ENCODE peak calls at places on chromosomes 1 and 21, in seven cellular contexts. One of them, this sample, is unnamed.

GRCh38 chr1:67880056-67880601 is 46.9 kb upstream of the GNG12 start:
- DNase-seq in non-pigmented ciliary epithelial cell: peak; percentile 66
- DNase-seq in stromal cell of bone marrow: peak; percentile 29
- DNase-seq in OCI-LY7: no peak
- DNase-seq in stimulated activated CD4-positive, alpha-beta T cell treated with anti-CD3 and anti-CD28 coated beads, TNF-alpha, amount 100 ng/mL, for 1 hour: no peak
- DNase-seq in naive thymus-derived CD8-positive, alpha-beta T cell: no peak
- DNase-seq in activated CD4-positive, alpha-beta T cell treated with anti-CD3 and anti-CD28 coated beads, Interleukin-2, amount 50 U/mL, for 24 hours: no peak
- DNase-seq in this sample: peak; percentile 52

GRCh38 chr1:68158837-68159236 is 73.5 kb downstream of the WLS start:
- DNase-seq in stimulated activated CD4-positive, alpha-beta T cell treated with anti-CD3 and anti-CD28 coated beads, TNF-alpha, amount 100 ng/mL, for 1 hour: no peak
- DNase-seq in activated CD4-positive, alpha-beta T cell treated with anti-CD3 and anti-CD28 coated beads, Interleukin-2, amount 50 U/mL, for 24 hours: no peak
- DNase-seq in OCI-LY7: no peak
- DNase-seq in non-pigmented ciliary epithelial cell: no peak
- DNase-seq in stromal cell of bone marrow: no peak
- DNase-seq in naive thymus-derived CD8-positive, alpha-beta T cell: no peak
- DNase-seq in this sample: no peak

GRCh38 chr21:45087022-45087823 is 12.8 kb downstream of the ADARB1 start:
- DNase-seq in OCI-LY7: no peak
- DNase-seq in stimulated activated CD4-positive, alpha-beta T cell treated with anti-CD3 and anti-CD28 coated beads, TNF-alpha, amount 100 ng/mL, for 1 hour: no peak
- DNase-seq in activated CD4-positive, alpha-beta T cell treated with anti-CD3 and anti-CD28 coated beads, Interleukin-2, amount 50 U/mL, for 24 hours: no peak
- DNase-seq in stromal cell of bone marrow: no peak
- DNase-seq in non-pigmented ciliary epithelial cell: no peak
- DNase-seq in naive thymus-derived CD8-positive, alpha-beta T cell: peak; percentile 42
- DNase-seq in this sample: no peak

GRCh38 chr1:191788551-191788950 is 369.7 kb upstream of the RGS18 start:
- DNase-seq in OCI-LY7: no peak
- DNase-seq in naive thymus-derived CD8-positive, alpha-beta T cell: no peak
- DNase-seq in activated CD4-positive, alpha-beta T cell treated with anti-CD3 and anti-CD28 coated beads, Interleukin-2, amount 50 U/mL, for 24 hours: no peak
- DNase-seq in stimulated activated CD4-positive, alpha-beta T cell treated with anti-CD3 and anti-CD28 coated beads, TNF-alpha, amount 100 ng/mL, for 1 hour: no peak
- DNase-seq in stromal cell of bone marrow: no peak
- DNase-seq in non-pigmented ciliary epithelial cell: no peak
- DNase-seq in this sample: no peak

GRCh38 chr1:1240822-1241587 is 5.5 kb downstream of the C1QTNF12 start:
- DNase-seq in non-pigmented ciliary epithelial cell: no peak
- DNase-seq in stimulated activated CD4-positive, alpha-beta T cell treated with anti-CD3 and anti-CD28 coated beads, TNF-alpha, amount 100 ng/mL, for 1 hour: no peak
- DNase-seq in naive thymus-derived CD8-positive, alpha-beta T cell: no peak
- DNase-seq in activated CD4-positive, alpha-beta T cell treated with anti-CD3 and anti-CD28 coated beads, Interleukin-2, amount 50 U/mL, for 24 hours: no peak
- DNase-seq in stromal cell of bone marrow: no peak
- DNase-seq in OCI-LY7: no peak
- DNase-seq in this sample: no peak

GRCh38 chr1:78339490-78339889 is 151.3 kb upstream of the PTGFR start:
- DNase-seq in OCI-LY7: no peak
- DNase-seq in stromal cell of bone marrow: peak; percentile 55
- DNase-seq in naive thymus-derived CD8-positive, alpha-beta T cell: no peak
- DNase-seq in activated CD4-positive, alpha-beta T cell treated with anti-CD3 and anti-CD28 coated beads, Interleukin-2, amount 50 U/mL, for 24 hours: no peak
- DNase-seq in non-pigmented ciliary epithelial cell: peak; percentile 36
- DNase-seq in stimulated activated CD4-positive, alpha-beta T cell treated with anti-CD3 and anti-CD28 coated beads, TNF-alpha, amount 100 ng/mL, for 1 hour: no peak
- DNase-seq in this sample: no peak

GRCh38 chr1:190615818-190616217 is 138.2 kb upstream of the BRINP3 start:
- DNase-seq in stimulated activated CD4-positive, alpha-beta T cell treated with anti-CD3 and anti-CD28 coated beads, TNF-alpha, amount 100 ng/mL, for 1 hour: no peak
- DNase-seq in naive thymus-derived CD8-positive, alpha-beta T cell: no peak
- DNase-seq in non-pigmented ciliary epithelial cell: no peak
- DNase-seq in activated CD4-positive, alpha-beta T cell treated with anti-CD3 and anti-CD28 coated beads, Interleukin-2, amount 50 U/mL, for 24 hours: no peak
- DNase-seq in OCI-LY7: peak; percentile 1
- DNase-seq in stromal cell of bone marrow: no peak
- DNase-seq in this sample: no peak

GRCh38 chr1:236861560-236862230 is 66.6 kb downstream of the MTR start:
- DNase-seq in naive thymus-derived CD8-positive, alpha-beta T cell: peak; percentile 78
- DNase-seq in stromal cell of bone marrow: no peak
- DNase-seq in activated CD4-positive, alpha-beta T cell treated with anti-CD3 and anti-CD28 coated beads, Interleukin-2, amount 50 U/mL, for 24 hours: no peak
- DNase-seq in OCI-LY7: no peak
- DNase-seq in stimulated activated CD4-positive, alpha-beta T cell treated with anti-CD3 and anti-CD28 coated beads, TNF-alpha, amount 100 ng/mL, for 1 hour: no peak
- DNase-seq in non-pigmented ciliary epithelial cell: no peak
- DNase-seq in this sample: no peak

GRCh38 chr1:31723828-31724359 is 20.1 kb upstream of the COL16A1 start:
- DNase-seq in activated CD4-positive, alpha-beta T cell treated with anti-CD3 and anti-CD28 coated beads, Interleukin-2, amount 50 U/mL, for 24 hours: no peak
- DNase-seq in OCI-LY7: peak; percentile 69
- DNase-seq in stromal cell of bone marrow: no peak
- DNase-seq in non-pigmented ciliary epithelial cell: no peak
- DNase-seq in stimulated activated CD4-positive, alpha-beta T cell treated with anti-CD3 and anti-CD28 coated beads, TNF-alpha, amount 100 ng/mL, for 1 hour: no peak
- DNase-seq in naive thymus-derived CD8-positive, alpha-beta T cell: peak; percentile 39
- DNase-seq in this sample: no peak

GRCh38 chr1:12087797-12088314 is 24.8 kb downstream of the TNFRSF8 start:
- DNase-seq in non-pigmented ciliary epithelial cell: no peak
- DNase-seq in naive thymus-derived CD8-positive, alpha-beta T cell: peak; percentile 45
- DNase-seq in stromal cell of bone marrow: no peak
- DNase-seq in stimulated activated CD4-positive, alpha-beta T cell treated with anti-CD3 and anti-CD28 coated beads, TNF-alpha, amount 100 ng/mL, for 1 hour: no peak
- DNase-seq in activated CD4-positive, alpha-beta T cell treated with anti-CD3 and anti-CD28 coated beads, Interleukin-2, amount 50 U/mL, for 24 hours: no peak
- DNase-seq in OCI-LY7: no peak
- DNase-seq in this sample: no peak

GRCh38 chr1:168830562-168830961 is 101.6 kb upstream of the DPT start:
- DNase-seq in stimulated activated CD4-positive, alpha-beta T cell treated with anti-CD3 and anti-CD28 coated beads, TNF-alpha, amount 100 ng/mL, for 1 hour: no peak
- DNase-seq in activated CD4-positive, alpha-beta T cell treated with anti-CD3 and anti-CD28 coated beads, Interleukin-2, amount 50 U/mL, for 24 hours: no peak
- DNase-seq in naive thymus-derived CD8-positive, alpha-beta T cell: no peak
- DNase-seq in non-pigmented ciliary epithelial cell: no peak
- DNase-seq in stromal cell of bone marrow: no peak
- DNase-seq in OCI-LY7: no peak
- DNase-seq in this sample: no peak

GRCh38 chr1:201746156-201746555 is 82.8 kb upstream of the IPO9 start:
- DNase-seq in activated CD4-positive, alpha-beta T cell treated with anti-CD3 and anti-CD28 coated beads, Interleukin-2, amount 50 U/mL, for 24 hours: no peak
- DNase-seq in naive thymus-derived CD8-positive, alpha-beta T cell: no peak
- DNase-seq in stimulated activated CD4-positive, alpha-beta T cell treated with anti-CD3 and anti-CD28 coated beads, TNF-alpha, amount 100 ng/mL, for 1 hour: no peak
- DNase-seq in stromal cell of bone marrow: no peak
- DNase-seq in OCI-LY7: no peak
- DNase-seq in non-pigmented ciliary epithelial cell: no peak
- DNase-seq in this sample: no peak

GRCh38 chr1:151799179-151800022 is 5.8 kb downstream of the LINGO4 start:
- DNase-seq in stromal cell of bone marrow: no peak
- DNase-seq in naive thymus-derived CD8-positive, alpha-beta T cell: no peak
- DNase-seq in activated CD4-positive, alpha-beta T cell treated with anti-CD3 and anti-CD28 coated beads, Interleukin-2, amount 50 U/mL, for 24 hours: no peak
- DNase-seq in stimulated activated CD4-positive, alpha-beta T cell treated with anti-CD3 and anti-CD28 coated beads, TNF-alpha, amount 100 ng/mL, for 1 hour: no peak
- DNase-seq in OCI-LY7: no peak
- DNase-seq in non-pigmented ciliary epithelial cell: no peak
- DNase-seq in this sample: no peak

GRCh38 chr21:43987509-43987908 is 24.6 kb upstream of the TRAPPC10 start:
- DNase-seq in stromal cell of bone marrow: no peak
- DNase-seq in stimulated activated CD4-positive, alpha-beta T cell treated with anti-CD3 and anti-CD28 coated beads, TNF-alpha, amount 100 ng/mL, for 1 hour: no peak
- DNase-seq in OCI-LY7: no peak
- DNase-seq in non-pigmented ciliary epithelial cell: no peak
- DNase-seq in activated CD4-positive, alpha-beta T cell treated with anti-CD3 and anti-CD28 coated beads, Interleukin-2, amount 50 U/mL, for 24 hours: no peak
- DNase-seq in naive thymus-derived CD8-positive, alpha-beta T cell: no peak
- DNase-seq in this sample: no peak

GRCh38 chr1:77288275-77288674 is 6.5 kb downstream of the AK5 start:
- DNase-seq in stromal cell of bone marrow: no peak
- DNase-seq in stimulated activated CD4-positive, alpha-beta T cell treated with anti-CD3 and anti-CD28 coated beads, TNF-alpha, amount 100 ng/mL, for 1 hour: no peak
- DNase-seq in non-pigmented ciliary epithelial cell: no peak
- DNase-seq in activated CD4-positive, alpha-beta T cell treated with anti-CD3 and anti-CD28 coated beads, Interleukin-2, amount 50 U/mL, for 24 hours: no peak
- DNase-seq in naive thymus-derived CD8-positive, alpha-beta T cell: no peak
- DNase-seq in OCI-LY7: no peak
- DNase-seq in this sample: no peak

GRCh38 chr1:106746448-106747085 is 309.9 kb upstream of the PRMT6 start:
- DNase-seq in stimulated activated CD4-positive, alpha-beta T cell treated with anti-CD3 and anti-CD28 coated beads, TNF-alpha, amount 100 ng/mL, for 1 hour: no peak
- DNase-seq in OCI-LY7: no peak
- DNase-seq in activated CD4-positive, alpha-beta T cell treated with anti-CD3 and anti-CD28 coated beads, Interleukin-2, amount 50 U/mL, for 24 hours: no peak
- DNase-seq in stromal cell of bone marrow: no peak
- DNase-seq in non-pigmented ciliary epithelial cell: no peak
- DNase-seq in naive thymus-derived CD8-positive, alpha-beta T cell: no peak
- DNase-seq in this sample: no peak

GRCh38 chr1:203593723-203594122 is 32.9 kb upstream of the ATP2B4 start:
- DNase-seq in non-pigmented ciliary epithelial cell: no peak
- DNase-seq in OCI-LY7: peak; percentile 53
- DNase-seq in stromal cell of bone marrow: no peak
- DNase-seq in naive thymus-derived CD8-positive, alpha-beta T cell: peak; percentile 36
- DNase-seq in stimulated activated CD4-positive, alpha-beta T cell treated with anti-CD3 and anti-CD28 coated beads, TNF-alpha, amount 100 ng/mL, for 1 hour: peak; percentile 38
- DNase-seq in activated CD4-positive, alpha-beta T cell treated with anti-CD3 and anti-CD28 coated beads, Interleukin-2, amount 50 U/mL, for 24 hours: peak; percentile 35
- DNase-seq in this sample: no peak

GRCh38 chr1:65581120-65581519 is 160.7 kb downstream of the LEPR start:
- DNase-seq in stimulated activated CD4-positive, alpha-beta T cell treated with anti-CD3 and anti-CD28 coated beads, TNF-alpha, amount 100 ng/mL, for 1 hour: no peak
- DNase-seq in naive thymus-derived CD8-positive, alpha-beta T cell: no peak
- DNase-seq in non-pigmented ciliary epithelial cell: no peak
- DNase-seq in OCI-LY7: no peak
- DNase-seq in activated CD4-positive, alpha-beta T cell treated with anti-CD3 and anti-CD28 coated beads, Interleukin-2, amount 50 U/mL, for 24 hours: no peak
- DNase-seq in stromal cell of bone marrow: peak; percentile 7
- DNase-seq in this sample: no peak

GRCh38 chr1:14300991-14301703 is 297.3 kb upstream of the KAZN start:
- DNase-seq in stromal cell of bone marrow: no peak
- DNase-seq in stimulated activated CD4-positive, alpha-beta T cell treated with anti-CD3 and anti-CD28 coated beads, TNF-alpha, amount 100 ng/mL, for 1 hour: no peak
- DNase-seq in activated CD4-positive, alpha-beta T cell treated with anti-CD3 and anti-CD28 coated beads, Interleukin-2, amount 50 U/mL, for 24 hours: no peak
- DNase-seq in naive thymus-derived CD8-positive, alpha-beta T cell: no peak
- DNase-seq in OCI-LY7: no peak
- DNase-seq in non-pigmented ciliary epithelial cell: no peak
- DNase-seq in this sample: no peak

GRCh38 chr1:77668924-77669449 is 13.5 kb downstream of the ZZZ3 start:
- DNase-seq in activated CD4-positive, alpha-beta T cell treated with anti-CD3 and anti-CD28 coated beads, Interleukin-2, amount 50 U/mL, for 24 hours: no peak
- DNase-seq in naive thymus-derived CD8-positive, alpha-beta T cell: no peak
- DNase-seq in stromal cell of bone marrow: no peak
- DNase-seq in non-pigmented ciliary epithelial cell: no peak
- DNase-seq in OCI-LY7: no peak
- DNase-seq in stimulated activated CD4-positive, alpha-beta T cell treated with anti-CD3 and anti-CD28 coated beads, TNF-alpha, amount 100 ng/mL, for 1 hour: no peak
- DNase-seq in this sample: no peak

GRCh38 chr1:161890574-161890973 is 124.5 kb downstream of the ATF6 start:
- DNase-seq in OCI-LY7: no peak
- DNase-seq in non-pigmented ciliary epithelial cell: no peak
- DNase-seq in naive thymus-derived CD8-positive, alpha-beta T cell: no peak
- DNase-seq in stromal cell of bone marrow: no peak
- DNase-seq in activated CD4-positive, alpha-beta T cell treated with anti-CD3 and anti-CD28 coated beads, Interleukin-2, amount 50 U/mL, for 24 hours: no peak
- DNase-seq in stimulated activated CD4-positive, alpha-beta T cell treated with anti-CD3 and anti-CD28 coated beads, TNF-alpha, amount 100 ng/mL, for 1 hour: no peak
- DNase-seq in this sample: no peak

GRCh38 chr1:237873487-237873927 is 17.2 kb downstream of the ZP4 start:
- DNase-seq in activated CD4-positive, alpha-beta T cell treated with anti-CD3 and anti-CD28 coated beads, Interleukin-2, amount 50 U/mL, for 24 hours: no peak
- DNase-seq in naive thymus-derived CD8-positive, alpha-beta T cell: no peak
- DNase-seq in stimulated activated CD4-positive, alpha-beta T cell treated with anti-CD3 and anti-CD28 coated beads, TNF-alpha, amount 100 ng/mL, for 1 hour: no peak
- DNase-seq in OCI-LY7: no peak
- DNase-seq in stromal cell of bone marrow: peak; percentile 59
- DNase-seq in non-pigmented ciliary epithelial cell: peak; percentile 41
- DNase-seq in this sample: peak; percentile 60

GRCh38 chr1:234533975-234534876 is 55.2 kb upstream of the TARBP1 start:
- DNase-seq in naive thymus-derived CD8-positive, alpha-beta T cell: no peak
- DNase-seq in activated CD4-positive, alpha-beta T cell treated with anti-CD3 and anti-CD28 coated beads, Interleukin-2, amount 50 U/mL, for 24 hours: no peak
- DNase-seq in non-pigmented ciliary epithelial cell: peak; percentile 90
- DNase-seq in stimulated activated CD4-positive, alpha-beta T cell treated with anti-CD3 and anti-CD28 coated beads, TNF-alpha, amount 100 ng/mL, for 1 hour: no peak
- DNase-seq in OCI-LY7: no peak
- DNase-seq in stromal cell of bone marrow: peak; percentile 99
- DNase-seq in this sample: peak; percentile 100

This sample was measured in fibroblast of the conjunctiva.